ENCODE peak calls at places on chromosomes 5 and 9, in eight cellular contexts. One of them, this sample, is unnamed.

GRCh38 chr9:115034801-115035200 is 83.2 kb downstream of the TNC start:
- DNase-seq in stimulated activated CD4-positive, alpha-beta T cell treated with anti-CD3 and anti-CD28 coated beads, Interleukin-12 subunit alpha, Interleukin-12 subunit beta, amount 100 ng/mL, for 48 hours: no peak
- DNase-seq in left lobe of liver: no peak
- DNase-seq in islet precursor cell: no peak
- DNase-seq in fibroblast of pulmonary artery: peak
- DNase-seq in RKO: no peak
- DNase-seq in stimulated activated CD8-positive, alpha-beta memory T cell treated with anti-CD3 and anti-CD28 coated beads, Interleukin-4, amount 100 ng/mL, for 4 hours: no peak
- DNase-seq in iPS-NIHi11: no peak
- DNase-seq in this sample: peak

GRCh38 chr5:87099967-87100366 is 167.7 kb upstream of the RASA1 start:
- DNase-seq in left lobe of liver: no peak
- DNase-seq in islet precursor cell: no peak
- DNase-seq in RKO: no peak
- DNase-seq in stimulated activated CD4-positive, alpha-beta T cell treated with anti-CD3 and anti-CD28 coated beads, Interleukin-12 subunit alpha, Interleukin-12 subunit beta, amount 100 ng/mL, for 48 hours: no peak
- DNase-seq in stimulated activated CD8-positive, alpha-beta memory T cell treated with anti-CD3 and anti-CD28 coated beads, Interleukin-4, amount 100 ng/mL, for 4 hours: no peak
- DNase-seq in iPS-NIHi11: no peak
- DNase-seq in fibroblast of pulmonary artery: no peak
- DNase-seq in this sample: no peak

GRCh38 chr5:59837071-59837470 is 56.5 kb downstream of the PDE4D start:
- DNase-seq in stimulated activated CD4-positive, alpha-beta T cell treated with anti-CD3 and anti-CD28 coated beads, Interleukin-12 subunit alpha, Interleukin-12 subunit beta, amount 100 ng/mL, for 48 hours: no peak
- DNase-seq in iPS-NIHi11: no peak
- DNase-seq in RKO: no peak
- DNase-seq in stimulated activated CD8-positive, alpha-beta memory T cell treated with anti-CD3 and anti-CD28 coated beads, Interleukin-4, amount 100 ng/mL, for 4 hours: no peak
- DNase-seq in fibroblast of pulmonary artery: peak
- DNase-seq in islet precursor cell: no peak
- DNase-seq in left lobe of liver: no peak
- DNase-seq in this sample: no peak

GRCh38 chr5:95664204-95664786 is 17.7 kb downstream of the RFESD start:
- DNase-seq in fibroblast of pulmonary artery: peak
- DNase-seq in stimulated activated CD8-positive, alpha-beta memory T cell treated with anti-CD3 and anti-CD28 coated beads, Interleukin-4, amount 100 ng/mL, for 4 hours: no peak
- DNase-seq in islet precursor cell: no peak
- DNase-seq in left lobe of liver: no peak
- DNase-seq in iPS-NIHi11: no peak
- DNase-seq in RKO: peak
- DNase-seq in stimulated activated CD4-positive, alpha-beta T cell treated with anti-CD3 and anti-CD28 coated beads, Interleukin-12 subunit alpha, Interleukin-12 subunit beta, amount 100 ng/mL, for 48 hours: peak
- DNase-seq in this sample: no peak

GRCh38 chr5:108720416-108720815 is 27.3 kb upstream of the FER start:
- DNase-seq in iPS-NIHi11: no peak
- DNase-seq in RKO: peak
- DNase-seq in fibroblast of pulmonary artery: peak
- DNase-seq in stimulated activated CD8-positive, alpha-beta memory T cell treated with anti-CD3 and anti-CD28 coated beads, Interleukin-4, amount 100 ng/mL, for 4 hours: no peak
- DNase-seq in islet precursor cell: no peak
- DNase-seq in left lobe of liver: no peak
- DNase-seq in stimulated activated CD4-positive, alpha-beta T cell treated with anti-CD3 and anti-CD28 coated beads, Interleukin-12 subunit alpha, Interleukin-12 subunit beta, amount 100 ng/mL, for 48 hours: no peak
- DNase-seq in this sample: no peak

GRCh38 chr5:54867310-54867944 is 118.0 kb downstream of the ESM1 start:
- DNase-seq in iPS-NIHi11: peak
- DNase-seq in left lobe of liver: no peak
- DNase-seq in fibroblast of pulmonary artery: peak
- DNase-seq in islet precursor cell: no peak
- DNase-seq in stimulated activated CD8-positive, alpha-beta memory T cell treated with anti-CD3 and anti-CD28 coated beads, Interleukin-4, amount 100 ng/mL, for 4 hours: no peak
- DNase-seq in RKO: peak
- DNase-seq in stimulated activated CD4-positive, alpha-beta T cell treated with anti-CD3 and anti-CD28 coated beads, Interleukin-12 subunit alpha, Interleukin-12 subunit beta, amount 100 ng/mL, for 48 hours: no peak
- DNase-seq in this sample: no peak

GRCh38 chr9:6641961-6642360 is 3.6 kb downstream of the GLDC start:
- DNase-seq in RKO: no peak
- DNase-seq in islet precursor cell: no peak
- DNase-seq in stimulated activated CD4-positive, alpha-beta T cell treated with anti-CD3 and anti-CD28 coated beads, Interleukin-12 subunit alpha, Interleukin-12 subunit beta, amount 100 ng/mL, for 48 hours: no peak
- DNase-seq in left lobe of liver: no peak
- DNase-seq in iPS-NIHi11: no peak
- DNase-seq in fibroblast of pulmonary artery: no peak
- DNase-seq in stimulated activated CD8-positive, alpha-beta memory T cell treated with anti-CD3 and anti-CD28 coated beads, Interleukin-4, amount 100 ng/mL, for 4 hours: no peak
- DNase-seq in this sample: no peak

GRCh38 chr9:89419978-89420394 is 77.9 kb downstream of the SEMA4D start:
- DNase-seq in RKO: no peak
- DNase-seq in fibroblast of pulmonary artery: no peak
- DNase-seq in left lobe of liver: no peak
- DNase-seq in stimulated activated CD4-positive, alpha-beta T cell treated with anti-CD3 and anti-CD28 coated beads, Interleukin-12 subunit alpha, Interleukin-12 subunit beta, amount 100 ng/mL, for 48 hours: no peak
- DNase-seq in iPS-NIHi11: no peak
- DNase-seq in islet precursor cell: no peak
- DNase-seq in stimulated activated CD8-positive, alpha-beta memory T cell treated with anti-CD3 and anti-CD28 coated beads, Interleukin-4, amount 100 ng/mL, for 4 hours: no peak
- DNase-seq in this sample: no peak

GRCh38 chr5:129631946-129632345 is 115.9 kb upstream of the MINAR2 start:
- DNase-seq in stimulated activated CD4-positive, alpha-beta T cell treated with anti-CD3 and anti-CD28 coated beads, Interleukin-12 subunit alpha, Interleukin-12 subunit beta, amount 100 ng/mL, for 48 hours: no peak
- DNase-seq in stimulated activated CD8-positive, alpha-beta memory T cell treated with anti-CD3 and anti-CD28 coated beads, Interleukin-4, amount 100 ng/mL, for 4 hours: no peak
- DNase-seq in fibroblast of pulmonary artery: peak
- DNase-seq in islet precursor cell: no peak
- DNase-seq in iPS-NIHi11: no peak
- DNase-seq in RKO: no peak
- DNase-seq in left lobe of liver: no peak
- DNase-seq in this sample: no peak

GRCh38 chr5:134138416-134139376 is 24.2 kb downstream of the TCF7 start:
- DNase-seq in RKO: no peak
- DNase-seq in iPS-NIHi11: no peak
- DNase-seq in islet precursor cell: peak
- DNase-seq in stimulated activated CD4-positive, alpha-beta T cell treated with anti-CD3 and anti-CD28 coated beads, Interleukin-12 subunit alpha, Interleukin-12 subunit beta, amount 100 ng/mL, for 48 hours: peak
- DNase-seq in left lobe of liver: peak
- DNase-seq in fibroblast of pulmonary artery: no peak
- DNase-seq in stimulated activated CD8-positive, alpha-beta memory T cell treated with anti-CD3 and anti-CD28 coated beads, Interleukin-4, amount 100 ng/mL, for 4 hours: peak
- DNase-seq in this sample: no peak

GRCh38 chr9:132776891-132777290 is 101.2 kb downstream of the AK8 start:
- DNase-seq in iPS-NIHi11: no peak
- DNase-seq in stimulated activated CD4-positive, alpha-beta T cell treated with anti-CD3 and anti-CD28 coated beads, Interleukin-12 subunit alpha, Interleukin-12 subunit beta, amount 100 ng/mL, for 48 hours: no peak
- DNase-seq in RKO: no peak
- DNase-seq in stimulated activated CD8-positive, alpha-beta memory T cell treated with anti-CD3 and anti-CD28 coated beads, Interleukin-4, amount 100 ng/mL, for 4 hours: no peak
- DNase-seq in left lobe of liver: no peak
- DNase-seq in islet precursor cell: no peak
- DNase-seq in fibroblast of pulmonary artery: no peak
- DNase-seq in this sample: no peak

GRCh38 chr5:114325552-114325951 is 36.3 kb upstream of the KCNN2 start:
- DNase-seq in iPS-NIHi11: no peak
- DNase-seq in RKO: peak
- DNase-seq in stimulated activated CD8-positive, alpha-beta memory T cell treated with anti-CD3 and anti-CD28 coated beads, Interleukin-4, amount 100 ng/mL, for 4 hours: no peak
- DNase-seq in left lobe of liver: no peak
- DNase-seq in islet precursor cell: peak
- DNase-seq in fibroblast of pulmonary artery: peak
- DNase-seq in stimulated activated CD4-positive, alpha-beta T cell treated with anti-CD3 and anti-CD28 coated beads, Interleukin-12 subunit alpha, Interleukin-12 subunit beta, amount 100 ng/mL, for 48 hours: no peak
- DNase-seq in this sample: peak

GRCh38 chr9:116547729-116548426 is 139.2 kb upstream of the TRIM32 start:
- DNase-seq in stimulated activated CD4-positive, alpha-beta T cell treated with anti-CD3 and anti-CD28 coated beads, Interleukin-12 subunit alpha, Interleukin-12 subunit beta, amount 100 ng/mL, for 48 hours: no peak
- DNase-seq in fibroblast of pulmonary artery: no peak
- DNase-seq in iPS-NIHi11: peak
- DNase-seq in islet precursor cell: peak
- DNase-seq in left lobe of liver: peak
- DNase-seq in RKO: no peak
- DNase-seq in stimulated activated CD8-positive, alpha-beta memory T cell treated with anti-CD3 and anti-CD28 coated beads, Interleukin-4, amount 100 ng/mL, for 4 hours: no peak
- DNase-seq in this sample: no peak

This sample was measured in AG04449.